ENCODE peak calls at places on chromosome 7, in eight cellular contexts. Y is T-helper 22 cell, C is activated T-cell treated with anti-CD3 and anti-CD28 coated beads for 1 hour, H is HT-29, L is GM04503, E is AG09319, Q is stromal cell of bone marrow, R is coronary artery. N is an unnamed sample.

GRCh38 chr7:81484266-81484665 is 285.6 kb downstream of the HGF start:
- DNase-seq in H (no peak), E (peak), L (peak), C (no peak), Y (no peak), R (no peak), Q (peak), N (no peak)

GRCh38 chr7:143882020-143882610 is 19.9 kb downstream of the TCAF1 start:
- DNase-seq in R (peak), Q (no peak), Y (no peak), L (no peak), C (no peak), H (no peak), E (no peak), N (no peak)

GRCh38 chr7:18225067-18225466 is 197.4 kb upstream of the PRPS1L1 start:
- DNase-seq in Y (no peak), H (no peak), R (no peak), C (no peak), Q (no peak), E (no peak), L (no peak), N (no peak)

GRCh38 chr7:101819913-101820522 is 2.6 kb downstream of the CUX1 start:
- DNase-seq in R (no peak), E (no peak), C (no peak), Y (no peak), Q (no peak), H (no peak), L (no peak), N (no peak)

GRCh38 chr7:107427462-107427861 is 42.4 kb upstream of the GPR22 start:
- DNase-seq in C (no peak), Y (no peak), H (no peak), R (no peak), L (no peak), E (no peak), Q (no peak), N (no peak)

GRCh38 chr7:72404743-72405142 is 7.4 kb downstream of the CALN1 start:
- DNase-seq in L (no peak), H (no peak), Y (no peak), C (no peak), Q (no peak), E (no peak), R (no peak), N (no peak)

GRCh38 chr7:84399661-84400060 is 205.1 kb upstream of the SEMA3A start:
- DNase-seq in R (no peak), C (no peak), Y (no peak), Q (no peak), H (no peak), L (no peak), E (no peak), N (no peak)

GRCh38 chr7:84783161-84783803 is 403.6 kb downstream of the SEMA3D start:
- DNase-seq in R (no peak), Q (no peak), L (no peak), H (peak), E (peak), Y (no peak), C (no peak), N (no peak)

GRCh38 chr7:81908220-81908619 is 138.4 kb upstream of the HGF start:
- DNase-seq in H (no peak), C (no peak), Y (no peak), R (no peak), Q (no peak), E (no peak), L (no peak), N (no peak)

GRCh38 chr7:82945056-82945455 is 217.6 kb downstream of the PCLO start:
- DNase-seq in R (no peak), L (no peak), Q (no peak), E (no peak), C (no peak), H (no peak), Y (no peak), N (no peak)